ENCODE peak calls at places on chromosomes 5 and 9, in seven cellular contexts. Q is brain microvascular endothelial cell; D is activated CD8-positive, alpha-beta memory T cell treated with anti-CD3 and anti-CD28 coated beads for 4 hours; M is IMR-90; U is nephron progenitor cell; E is EL; Z is SK-MEL-5. G is an unnamed sample.

GRCh38 chr5:36040651-36041536 is 25.8 kb downstream of the UGT3A2 start:
- DNase-seq in Z (no peak), U (no peak), M (no peak), E (no peak), D (no peak), Q (no peak), G (no peak)

GRCh38 chr5:157068785-157069184 is 9.9 kb upstream of the HAVCR1 start:
- DNase-seq in D (no peak), U (no peak), Z (no peak), E (no peak), M (no peak), Q (no peak), G (no peak)

GRCh38 chr5:154475613-154476342 is 2.2 kb downstream of the HAND1 start:
- DNase-seq in Q (no peak), D (no peak), M (no peak), Z (no peak), E (no peak), U (peak; percentile 67), G (no peak)

GRCh38 chr9:120928720-120929389 is 2.3 kb upstream of the TRAF1 start:
- DNase-seq in M (no peak), D (no peak), Z (no peak), U (peak; percentile 74), Q (no peak), E (peak; percentile 50), G (peak; percentile 67)

GRCh38 chr5:75566710-75567309 is 44.4 kb upstream of the ANKDD1B start:
- DNase-seq in M (peak; percentile 96), U (no peak), Z (peak; percentile 51), D (no peak), E (peak; percentile 90), Q (peak; percentile 86), G (no peak)

GRCh38 chr5:18745591-18745987 is 1111.3 kb downstream of the TAF11L14 start:
- DNase-seq in D (no peak), Z (peak; percentile 51), Q (no peak), U (no peak), E (no peak), M (no peak), G (no peak)

GRCh38 chr5:137734962-137735530 is 843 bp downstream of the KLHL3 start:
- DNase-seq in E (peak; percentile 40), Z (no peak), M (peak; percentile 52), U (peak; percentile 27), Q (peak; percentile 36), D (no peak), G (no peak)

GRCh38 chr5:68172314-68172713 is 43.2 kb upstream of the PIK3R1 start:
- DNase-seq in E (no peak), Z (no peak), U (no peak), M (no peak), Q (no peak), D (no peak), G (no peak)

GRCh38 chr5:139764250-139764791 is 31.3 kb upstream of the PSD2 start:
- DNase-seq in U (peak; percentile 75), E (no peak), M (no peak), Z (no peak), Q (no peak), D (no peak), G (no peak)

GRCh38 chr5:180208435-180209081 is 453 bp downstream of the RASGEF1C start:
- DNase-seq in D (no peak), Q (no peak), U (peak; percentile 69), Z (peak; percentile 5), M (no peak), E (peak; percentile 11), G (no peak)

GRCh38 chr9:89878003-89878411 is 273.2 kb downstream of the GADD45G start:
- DNase-seq in U (no peak), Z (no peak), D (no peak), E (no peak), Q (no peak), M (no peak), G (no peak)

GRCh38 chr9:9625248-9625647 is 987.6 kb downstream of the PTPRD start:
- DNase-seq in E (no peak), U (no peak), D (no peak), Z (no peak), M (no peak), Q (no peak), G (no peak)

GRCh38 chr9:126556560-126557250 is 57.0 kb upstream of the LMX1B start:
- DNase-seq in U (peak; percentile 72), M (no peak), D (no peak), E (no peak), Z (no peak), Q (no peak), G (no peak)

GRCh38 chr9:93117924-93118862 is 15.9 kb downstream of the NINJ1 start:
- DNase-seq in M (no peak), Q (no peak), Z (no peak), E (no peak), U (no peak), D (no peak), G (no peak)

GRCh38 chr5:65611524-65611923 is 12.6 kb downstream of the TRIM23 start:
- DNase-seq in D (no peak), Z (no peak), U (no peak), E (no peak), Q (peak; percentile 39), M (peak; percentile 47), G (no peak)

GRCh38 chr5:107458322-107458721 is 212.4 kb downstream of the EFNA5 start:
- DNase-seq in Q (no peak), E (no peak), U (no peak), M (no peak), D (no peak), Z (no peak), G (no peak)

GRCh38 chr5:124544366-124545055 is 201.9 kb downstream of the ZNF608 start:
- DNase-seq in E (no peak), D (no peak), Q (peak; percentile 7), U (no peak), Z (no peak), M (peak; percentile 43), G (no peak)

GRCh38 chr5:39441838-39442237 is 17.1 kb upstream of the DAB2 start:
- DNase-seq in M (no peak), U (no peak), Q (no peak), Z (no peak), E (no peak), D (no peak), G (no peak)

GRCh38 chr5:66315784-66316183 is 171.7 kb downstream of the SREK1 start:
- DNase-seq in Q (no peak), M (no peak), Z (no peak), D (no peak), E (no peak), U (no peak), G (no peak)

GRCh38 chr9:130860458-130861316 is 25.6 kb downstream of the ABL1 start:
- DNase-seq in E (peak; percentile 98), M (peak; percentile 99), Q (peak; percentile 100), Z (peak; percentile 85), U (no peak), D (no peak), G (no peak)

GRCh38 chr5:95709967-95710650 is 21.0 kb upstream of the RHOBTB3 start:
- DNase-seq in Z (peak; percentile 6), D (no peak), E (no peak), U (peak; percentile 29), M (no peak), Q (no peak), G (no peak)

GRCh38 chr9:137411670-137412380 is 11.1 kb downstream of the EXD3 start:
- DNase-seq in Q (peak; percentile 90), U (no peak), D (no peak), M (peak; percentile 94), Z (peak; percentile 75), E (peak; percentile 92), G (no peak)

GRCh38 chr5:1660511-1660910 is 136.8 kb upstream of the LPCAT1 start:
- DNase-seq in D (no peak), Q (no peak), M (no peak), Z (no peak), U (no peak), E (no peak), G (no peak)

GRCh38 chr9:105846825-105847224 is 152.5 kb downstream of the TMEM38B start:
- DNase-seq in M (no peak), E (no peak), Q (no peak), Z (no peak), D (no peak), U (no peak), G (no peak)

GRCh38 chr9:93071464-93071863 is 13.0 kb downstream of the SUSD3 start:
- DNase-seq in M (peak; percentile 18), U (peak; percentile 38), Z (peak; percentile 64), E (peak; percentile 21), Q (no peak), D (no peak), G (no peak)

G was measured in central memory CD8-positive, alpha-beta T cell.